ENCODE peak calls at places on chromosome 10, in four cellular contexts. A, E, Y and F are unnamed samples. For H3K27me3, the result is how much of the 10 kb centered on the place peaks cover.

GRCh38 chr10:68406111-68406814 is 814 bp downstream of the RUFY2 start:
- DNase-seq in A (peak), E (peak), Y (peak), F (peak)

GRCh38 chr10:28595618-28596017 is 62.7 kb downstream of the WAC start:
- DNase-seq in A (no peak), E (no peak), Y (no peak), F (no peak)

GRCh38 chr10:128140425-128140824 is 14.2 kb upstream of the MKI67 start:
- DNase-seq in A (no peak), E (no peak), Y (no peak), F (no peak)

GRCh38 chr10:75399461-75400162 is 2.0 kb downstream of the ZNF503 start:
- DNase-seq in A (peak), E (peak), Y (peak), F (peak)

GRCh38 chr10:21172774-21173432 is 275.8 kb upstream of the NEBL start:
- DNase-seq in A (peak), E (peak), Y (no peak), F (no peak)

GRCh38 chr10:58513189-58514101 is 773 bp downstream of the BICC1 start:
- DNase-seq in A (peak), E (peak), Y (peak), F (peak)

GRCh38 chr10:30580241-30580640 is 49.3 kb downstream of the LYZL2 start:
- DNase-seq in A (no peak), E (no peak), Y (no peak), F (no peak)

GRCh38 chr10:114940735-114941134 is 2.7 kb downstream of the TRUB1 start:
- DNase-seq in A (no peak), E (no peak), Y (no peak), F (no peak)

GRCh38 chr10:38047666-38048065 is 37.2 kb downstream of the ZNF33A start:
- DNase-seq in A (no peak), E (no peak), Y (no peak), F (peak)

GRCh38 chr10:131065673-131066331 is 245.7 kb downstream of the TCERG1L start:
- DNase-seq in A (no peak), E (no peak), Y (peak), F (no peak)

GRCh38 chr10:107994621-107995274 is 830.2 kb upstream of the SORCS1 start:
- DNase-seq in A (no peak), E (no peak), Y (no peak), F (no peak)

GRCh38 chr10:110672580-110672919 is 28.4 kb downstream of the RBM20 start:
- DNase-seq in A (no peak), E (no peak), Y (peak), F (no peak)

GRCh38 chr10:71882813-71883746 is 32.0 kb upstream of the PSAP start:
- DNase-seq in A (no peak), E (no peak), Y (no peak), F (no peak)

GRCh38 chr10:99172130-99172738 is 63.4 kb downstream of the HPSE2 start:
- DNase-seq in A (peak), E (no peak), Y (no peak), F (no peak)

GRCh38 chr10:59181668-59182067 is 5.2 kb downstream of the PHYHIPL start:
- DNase-seq in A (peak), E (no peak), Y (no peak), F (peak)

GRCh38 chr10:125062244-125063208 is 97.8 kb downstream of the CTBP2 start:
- DNase-seq in A (no peak), E (peak), Y (no peak), F (no peak)

GRCh38 chr10:77773631-77774426 is 136.2 kb upstream of the KCNMA1 start:
- DNase-seq in A (no peak), E (no peak), Y (no peak), F (no peak)

GRCh38 chr10:74244097-74244685 is 93.2 kb downstream of the ADK start:
- DNase-seq in A (peak), E (no peak), Y (no peak), F (no peak)

GRCh38 chr10:94607111-94607510 is 61.5 kb downstream of the HELLS start:
- DNase-seq in A (no peak), E (no peak), Y (no peak), F (peak)

GRCh38 chr10:33040436-33040835 is 82.4 kb upstream of the ITGB1 start:
- DNase-seq in A (no peak), E (no peak), Y (no peak), F (no peak)

GRCh38 chr10:109239371-109239770 is 683.9 kb downstream of the XPNPEP1 start:
- DNase-seq in A (no peak), E (no peak), Y (no peak), F (no peak)

GRCh38 chr10:132503581-132504421 is 33.8 kb upstream of the INPP5A start:
- DNase-seq in A (no peak), E (no peak), Y (peak), F (no peak)

GRCh38 chr10:29199344-29199743 is 89.5 kb upstream of the LYZL1 start:
- DNase-seq in A (no peak), E (no peak), Y (no peak), F (no peak)

GRCh38 chr10:17735166-17735941 is 16.6 kb upstream of the TMEM236 start:
- DNase-seq in A (no peak), E (peak), Y (peak), F (no peak)

GRCh38 chr10:17736223-17736622 is 15.8 kb upstream of the TMEM236 start:
- DNase-seq in A (peak), E (no peak), Y (no peak), F (no peak)

GRCh38 chr10:17740668-17741067 is 11.3 kb upstream of the TMEM236 start:
- DNase-seq in A (no peak), E (no peak), Y (no peak), F (no peak)

GRCh38 chr10:17734432-17735110 is 17.4 kb upstream of the TMEM236 start:
- DNase-seq in A (no peak), E (no peak), Y (no peak), F (no peak)

GRCh38 chr10:17737021-17737965 is 14.7 kb upstream of the TMEM236 start:
- DNase-seq in A (peak), E (peak), Y (no peak), F (no peak)
- H3K27me3 ChIP-seq in A (under half), E (under half), Y (under half), F (under half)

DNA sequence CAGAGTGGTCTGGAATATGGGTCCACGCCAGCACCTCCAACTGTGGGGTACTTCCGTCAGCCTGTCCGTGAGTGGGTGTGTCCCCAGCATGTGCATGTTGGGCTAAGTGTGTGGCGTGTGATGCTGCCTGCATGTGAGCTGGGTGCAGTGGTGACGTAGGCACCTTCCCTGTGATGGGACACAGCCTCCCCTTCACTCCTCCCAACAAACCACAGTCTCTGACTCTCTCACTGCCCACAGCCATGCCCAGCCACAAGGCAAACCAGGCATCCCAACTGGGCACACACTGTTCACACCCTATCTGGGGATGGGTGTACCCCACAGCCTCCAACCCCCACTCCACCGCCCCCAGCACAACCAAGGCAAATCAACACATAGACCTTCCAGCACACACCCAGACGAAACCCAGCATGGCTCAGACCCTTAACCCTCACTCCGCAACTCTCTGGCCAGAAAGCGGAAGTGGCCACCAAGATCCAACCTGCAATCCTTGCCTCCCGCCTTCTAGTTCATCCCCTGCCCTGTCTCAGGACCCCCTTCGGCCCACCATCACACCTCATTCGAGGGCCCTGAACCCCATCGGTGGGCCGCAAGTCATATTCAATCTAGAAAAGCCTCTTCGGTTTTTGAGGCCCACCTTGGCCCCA is 10.4 kb downstream of the PSD start:
- DNase-seq in A (no peak), E (no peak), Y (no peak), F (no peak)
- H3K4me3 ChIP-seq in A (no peak), E (peak), Y (peak), F (no peak)

GRCh38 chr10:101223274-101224059 is 5.8 kb downstream of the LBX1 start:
- DNase-seq in A (no peak), E (no peak), Y (no peak), F (no peak)
- H3K27me3 ChIP-seq in A (half or more), E (under half), Y (under half), F (under half)

DNA sequence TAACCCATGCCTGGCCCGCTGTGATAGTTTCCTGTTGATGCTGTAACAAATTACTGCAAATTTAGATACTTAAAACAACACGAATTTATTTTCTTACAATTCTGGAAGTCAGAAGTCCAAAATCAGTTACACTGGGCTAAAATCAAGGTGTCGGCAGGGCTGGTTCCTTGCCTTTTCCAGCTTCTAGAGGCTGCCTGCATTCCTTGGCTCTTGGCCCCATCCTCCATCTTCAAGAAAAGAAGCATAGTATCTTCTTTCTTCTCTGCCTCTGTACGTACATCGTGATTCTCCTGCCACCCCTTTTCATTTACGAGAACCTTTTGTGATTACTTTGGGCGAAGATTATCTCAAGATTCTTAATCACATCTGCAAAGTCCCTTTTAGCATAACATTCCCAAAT is 1.6 kb upstream of the TIAL1 start:
- DNase-seq in A (no peak), E (no peak), Y (no peak), F (no peak)
- H3K4me3 ChIP-seq in A (no peak), E (no peak), Y (no peak), F (peak)